ENCODE peak calls at places on chromosome 17, in six cellular contexts. E is DMS 273 treated with DMSO at 0.1 percent for 48 hours; Y is skeletal muscle cell; G is neural progenitor cell; S is activated T-helper 1 cell treated with anti-CD3 and anti-CD28 coated beads, Interleukin-2, amount 50 U/mL, for 16 hours; D is HT-29. L is an unnamed sample.

GRCh38 chr17:1521067-1521466 is 4.7 kb upstream of the INPP5K start:
- DNase-seq in E (no peak), Y (no peak), G (no peak), S (no peak), D (no peak), L (no peak)

GRCh38 chr17:65362826-65363225 is 198.6 kb downstream of the AXIN2 start:
- DNase-seq in E (no peak), Y (no peak), G (no peak), S (no peak), D (peak), L (no peak)

GRCh38 chr17:27577124-27577761 is 53.7 kb upstream of the LGALS9 start:
- DNase-seq in E (no peak), Y (peak), G (peak), S (no peak), D (no peak), L (peak)

GRCh38 chr17:50101346-50102163 is 6.4 kb downstream of the PDK2 start:
- DNase-seq in E (no peak), Y (no peak), G (peak), S (no peak), D (peak), L (peak)

GRCh38 chr17:1865252-1866037 is 35.6 kb downstream of the RPA1 start:
- DNase-seq in E (no peak), Y (no peak), G (no peak), S (peak), D (peak), L (no peak)

GRCh38 chr17:66290097-66290722 is 12.2 kb upstream of the PRKCA start:
- DNase-seq in E (no peak), Y (no peak), G (no peak), S (no peak), D (no peak), L (no peak)

GRCh38 chr17:58947411-58948208 is 159.1 kb downstream of the TRIM37 start:
- DNase-seq in E (no peak), Y (no peak), G (no peak), S (no peak), D (no peak), L (no peak)

GRCh38 chr17:82236142-82236971 is 7.5 kb downstream of the SLC16A3 start:
- DNase-seq in E (peak), Y (no peak), G (peak), S (peak), D (peak), L (peak)

GRCh38 chr17:75693500-75694481 is 26.7 kb downstream of the SAP30BP start:
- DNase-seq in E (no peak), Y (peak), G (peak), S (no peak), D (peak), L (no peak)

GRCh38 chr17:16465861-16466338 is 26.1 kb downstream of the LRRC75A start:
- DNase-seq in E (no peak), Y (no peak), G (no peak), S (no peak), D (peak), L (no peak)

GRCh38 chr17:74866198-74866835 is 6.5 kb downstream of the FDXR start:
- DNase-seq in E (no peak), Y (no peak), G (no peak), S (no peak), D (no peak), L (no peak)

GRCh38 chr17:66817750-66818149 is 17.2 kb upstream of the CACNG5 start:
- DNase-seq in E (no peak), Y (no peak), G (no peak), S (no peak), D (no peak), L (no peak)

GRCh38 chr17:80270836-80271235 is 10.2 kb downstream of the RNF213 start:
- DNase-seq in E (no peak), Y (no peak), G (peak), S (no peak), D (peak), L (peak)

GRCh38 chr17:68778726-68779125 is 176.5 kb downstream of the ABCA8 start:
- DNase-seq in E (no peak), Y (no peak), G (no peak), S (no peak), D (no peak), L (no peak)

GRCh38 chr17:78343433-78344201 is 16.3 kb downstream of the SOCS3 start:
- DNase-seq in E (no peak), Y (no peak), G (no peak), S (peak), D (peak), L (no peak)

GRCh38 chr17:13590441-13590840 is 11.3 kb downstream of the HS3ST3A1 start:
- DNase-seq in E (no peak), Y (no peak), G (no peak), S (no peak), D (no peak), L (no peak)

GRCh38 chr17:80005360-80006338 is 30.0 kb downstream of the TBC1D16 start:
- DNase-seq in E (no peak), Y (no peak), G (peak), S (peak), D (peak), L (peak)

GRCh38 chr17:80965606-80966005 is 26.0 kb upstream of the CHMP6 start:
- DNase-seq in E (no peak), Y (no peak), G (no peak), S (no peak), D (no peak), L (no peak)

GRCh38 chr17:39730095-39730921 is at the start of gene MIEN1:
- DNase-seq in E (peak), Y (no peak), G (peak), S (peak), D (peak), L (peak)

GRCh38 chr17:80071116-80071980 is 30.0 kb upstream of the GAA start:
- DNase-seq in E (no peak), Y (no peak), G (no peak), S (no peak), D (no peak), L (no peak)

GRCh38 chr17:75032896-75033294 is 13.9 kb downstream of the ATP5PD start:
- DNase-seq in E (no peak), Y (no peak), G (no peak), S (no peak), D (no peak), L (no peak)

GRCh38 chr17:41333836-41334235 is 16.8 kb downstream of the KRT33A start:
- DNase-seq in E (no peak), Y (no peak), G (no peak), S (no peak), D (no peak), L (no peak)

GRCh38 chr17:10879110-10879509 is 41.2 kb upstream of the PIRT start:
- DNase-seq in E (peak), Y (no peak), G (peak), S (no peak), D (peak), L (peak)

GRCh38 chr17:45221081-45221996 is at the start of gene FMNL1:
- DNase-seq in E (no peak), Y (no peak), G (peak), S (peak), D (no peak), L (peak)

GRCh38 chr17:12250973-12251372 is 230.3 kb downstream of the MAP2K4 start:
- DNase-seq in E (no peak), Y (no peak), G (no peak), S (no peak), D (no peak), L (no peak)

L was measured in nephron progenitor cell.